ENCODE peak calls at places on chromosomes 3 and 15, in four cellular contexts. I is A549, E is K562, R is GM12878. W is an unnamed sample.

GRCh38 chr3:46998121-46998851 is 18.8 kb downstream of the NBEAL2 start:
- DNase-seq in I (peak), E (peak), R (no peak), W (peak)

GRCh38 chr3:85933326-85933725 is 974.5 kb downstream of the CADM2 start:
- DNase-seq in I (no peak), E (no peak), R (no peak), W (no peak)

GRCh38 chr3:19399836-19400235 is 251.5 kb downstream of the KCNH8 start:
- DNase-seq in I (no peak), E (no peak), R (no peak), W (no peak)

GRCh38 chr3:65328148-65328547 is 640.3 kb upstream of the ADAMTS9 start:
- DNase-seq in I (no peak), E (no peak), R (no peak), W (no peak)

GRCh38 chr15:68218847-68219798 is 10.4 kb downstream of the CLN6 start:
- DNase-seq in I (no peak), E (no peak), R (no peak), W (no peak)

GRCh38 chr15:39236375-39236774 is 344.5 kb upstream of the THBS1 start:
- DNase-seq in I (no peak), E (no peak), R (no peak), W (no peak)

GRCh38 chr15:74403981-74404563 is 29.7 kb downstream of the SEMA7A start:
- DNase-seq in I (no peak), E (no peak), R (peak), W (no peak)

GRCh38 chr3:51887620-51888019 is 12.2 kb upstream of the IQCF5 start:
- DNase-seq in I (no peak), E (no peak), R (no peak), W (no peak)

GRCh38 chr3:59425371-59425770 is 375.5 kb upstream of the CFAP20DC start:
- DNase-seq in I (no peak), E (no peak), R (no peak), W (peak)

GRCh38 chr3:17590465-17590864 is 152.0 kb downstream of the TBC1D5 start:
- DNase-seq in I (no peak), E (no peak), R (no peak), W (no peak)

GRCh38 chr3:142237891-142238290 is 12.5 kb upstream of the GK5 start:
- DNase-seq in I (no peak), E (no peak), R (no peak), W (no peak)

GRCh38 chr3:195566797-195567196 is 16.9 kb downstream of the APOD start:
- DNase-seq in I (no peak), E (peak), R (no peak), W (no peak)

GRCh38 chr15:31279221-31280036 is 47.2 kb upstream of the KLF13 start:
- DNase-seq in I (no peak), E (no peak), R (no peak), W (no peak)

GRCh38 chr15:39358441-39359041 is 222.3 kb upstream of the THBS1 start:
- DNase-seq in I (no peak), E (peak), R (no peak), W (peak)

GRCh38 chr3:150248116-150248864 is 159.8 kb upstream of the TSC22D2 start:
- DNase-seq in I (no peak), E (no peak), R (no peak), W (no peak)
- TF ChIP-seq MYC in I (no peak), E (no peak), R (no peak), W (no peak)

GRCh38 chr3:111906667-111907066 is 47.6 kb downstream of the PHLDB2 start:
- DNase-seq in I (no peak), E (no peak), R (no peak), W (no peak)

GRCh38 chr3:111911446-111911845 is 52.4 kb downstream of the PHLDB2 start:
- DNase-seq in I (no peak), E (no peak), R (no peak), W (no peak)

GRCh38 chr3:111907151-111907550 is 48.1 kb downstream of the PHLDB2 start:
- DNase-seq in I (no peak), E (no peak), R (no peak), W (no peak)

GRCh38 chr3:111913163-111913763 is 54.2 kb downstream of the PHLDB2 start:
- DNase-seq in I (no peak), E (no peak), R (no peak), W (no peak)

GRCh38 chr3:111910806-111911205 is 51.7 kb downstream of the PHLDB2 start:
- DNase-seq in I (no peak), E (no peak), R (no peak), W (no peak)
- TF ChIP-seq ESRRA in I (no peak), E (no peak), R (no peak), W (no peak)

GRCh38 chr3:149768704-149769103 is 16.4 kb upstream of the COMMD2 start:
- DNase-seq in I (no peak), E (no peak), R (no peak), W (no peak)

GRCh38 chr3:149764302-149764701 is 12.0 kb upstream of the COMMD2 start:
- DNase-seq in I (no peak), E (no peak), R (no peak), W (no peak)

GRCh38 chr3:149763565-149763964 is 11.3 kb upstream of the COMMD2 start:
- DNase-seq in I (no peak), E (no peak), R (no peak), W (no peak)

GRCh38 chr3:149767720-149768119 is 15.4 kb upstream of the COMMD2 start:
- DNase-seq in I (no peak), E (no peak), R (no peak), W (peak)

DNA sequence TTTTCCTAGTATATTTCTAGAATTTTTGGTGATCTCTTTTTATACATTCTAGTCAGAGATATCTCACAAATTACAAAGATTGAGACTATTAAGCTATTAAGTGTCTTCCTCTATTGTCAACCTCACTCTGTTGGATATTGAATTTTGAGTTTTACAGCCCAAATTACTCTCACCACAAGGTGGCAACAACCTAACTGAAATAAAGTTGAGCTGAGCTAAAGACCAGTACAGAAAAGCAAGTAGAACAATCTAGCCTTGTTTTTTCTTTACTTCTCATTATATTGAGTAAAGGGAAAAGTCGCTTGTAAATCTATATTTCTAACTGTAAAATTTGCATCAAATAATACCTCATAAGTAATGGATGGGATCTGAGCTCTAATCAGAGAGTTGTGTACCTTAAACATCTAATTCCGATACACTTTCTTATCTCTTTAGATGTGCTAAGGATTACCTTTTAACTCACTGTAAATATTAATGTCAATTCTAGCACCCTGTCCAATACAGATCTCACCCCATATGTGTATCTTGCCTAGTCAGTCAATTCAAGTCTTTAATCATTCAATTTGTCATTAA is 13.6 kb upstream of the COMMD2 start:
- DNase-seq in I (no peak), E (peak), R (no peak), W (peak)
- TF ChIP-seq MYC in I (no peak), E (no peak), R (no peak), W (no peak)

DNA sequence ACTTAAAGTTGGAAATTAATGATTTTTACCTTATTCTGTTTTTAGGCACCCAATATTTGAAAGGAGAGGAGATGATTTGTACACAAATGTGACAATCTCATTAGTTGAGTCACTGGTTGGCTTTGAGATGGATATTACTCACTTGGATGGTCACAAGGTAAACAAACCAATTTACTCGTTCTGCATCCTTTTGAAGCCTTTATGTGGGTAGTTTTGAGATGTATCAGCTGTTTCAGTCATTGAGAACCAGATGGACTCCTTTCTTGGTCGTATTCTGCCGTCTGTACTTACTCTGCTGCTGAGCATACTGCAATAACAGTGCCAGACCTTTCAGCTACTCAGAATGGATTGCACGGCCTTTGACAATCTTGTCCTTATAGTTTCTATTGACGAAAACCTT is 13.3 kb downstream of the DNAJB11 start:
- DNase-seq in I (no peak), E (no peak), R (no peak), W (no peak)
- TF ChIP-seq ESRRA in I (no peak), E (no peak), R (no peak), W (no peak)

GRCh38 chr15:91407237-91407889 is 307.3 kb downstream of the SV2B start:
- DNase-seq in I (no peak), E (no peak), R (no peak), W (no peak)

GRCh38 chr15:91409430-91409829 is 309.4 kb downstream of the SV2B start:
- DNase-seq in I (no peak), E (no peak), R (no peak), W (no peak)

GRCh38 chr15:91412529-91412928 is 312.5 kb downstream of the SV2B start:
- DNase-seq in I (no peak), E (no peak), R (no peak), W (no peak)

GRCh38 chr15:91411570-91411969 is 311.5 kb downstream of the SV2B start:
- DNase-seq in I (no peak), E (no peak), R (no peak), W (no peak)

GRCh38 chr15:91408476-91409076 is 308.5 kb downstream of the SV2B start:
- DNase-seq in I (no peak), E (no peak), R (no peak), W (no peak)
- TF ChIP-seq MYC in I (no peak), E (no peak), R (no peak), W (no peak)

GRCh38 chr3:42735609-42736008 is 33.0 kb upstream of the HHATL start:
- DNase-seq in I (no peak), E (no peak), R (no peak), W (no peak)
- TF ChIP-seq ESRRA in I (no peak), E (no peak), R (no peak), W (no peak)

DNA sequence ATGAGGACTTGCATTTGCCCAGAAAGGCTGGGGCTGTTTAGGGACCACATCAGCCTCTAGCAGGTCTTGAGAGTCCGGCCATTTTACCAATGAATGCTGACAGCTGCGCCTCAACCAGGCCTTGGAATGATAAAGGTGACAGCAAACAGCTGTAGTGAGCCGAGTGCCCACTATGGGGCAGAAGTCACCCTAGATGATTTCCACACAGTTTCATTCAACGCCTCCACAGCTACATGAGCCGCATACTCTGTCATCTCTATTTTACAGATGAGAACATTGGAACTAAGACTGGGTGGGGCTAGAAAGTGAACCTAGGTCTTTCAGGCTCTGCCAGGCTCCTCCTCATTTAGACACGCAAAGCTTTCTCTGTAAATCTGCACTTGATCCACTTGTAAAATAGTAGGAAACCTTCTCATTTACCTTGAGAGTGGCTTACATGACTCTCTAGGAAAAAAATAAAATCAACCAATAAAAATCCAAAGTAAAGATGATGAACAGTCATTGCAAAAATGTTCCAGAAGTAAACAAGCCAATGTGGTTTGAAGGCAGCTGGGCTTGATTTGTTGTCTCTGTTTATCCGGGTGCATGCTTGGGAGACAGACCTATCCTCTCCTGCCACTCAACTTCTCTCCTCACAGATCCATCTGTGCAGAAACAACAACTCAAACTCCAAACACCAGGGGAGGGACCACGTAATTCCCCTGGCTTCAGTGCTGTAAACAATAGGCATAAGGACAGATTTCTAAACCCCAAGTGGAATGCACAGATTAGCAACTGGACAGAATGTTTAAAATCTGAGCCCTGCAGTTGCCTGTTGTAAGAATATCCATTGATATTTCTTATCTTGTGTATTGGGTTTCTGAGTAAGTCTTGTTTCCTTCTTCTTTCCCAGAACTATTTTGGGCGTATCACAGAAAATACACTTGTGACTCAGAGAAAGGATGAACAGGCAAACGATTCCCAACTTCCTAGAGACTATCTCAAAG is 31.5 kb upstream of the LDHAL6B start:
- DNase-seq in I (peak), E (peak), R (no peak), W (peak)
- TF ChIP-seq MYC in I (no peak), E (no peak), R (no peak), W (no peak)

W was measured in HepG2.